ENCODE peak calls at places on chromosome 17, in four cellular contexts. One of them, this sample, is unnamed.

GRCh38 chr17:53462393-53462811 is 360.3 kb upstream of the KIF2B start:
- DNase-seq in sigmoid colon: no peak
- DNase-seq in uterus: no peak
- DNase-seq in stomach: no peak
- DNase-seq in this sample: no peak

GRCh38 chr17:45319239-45319703 is 2.5 kb upstream of the MAP3K14 start:
- DNase-seq in sigmoid colon: no peak
- DNase-seq in uterus: no peak
- DNase-seq in stomach: no peak
- DNase-seq in this sample: no peak

GRCh38 chr17:73508931-73509605 is 135.2 kb downstream of the SDK2 start:
- DNase-seq in sigmoid colon: no peak
- DNase-seq in uterus: no peak
- DNase-seq in stomach: no peak
- DNase-seq in this sample: no peak

GRCh38 chr17:49638818-49639217 is 39.1 kb downstream of the SPOP start:
- DNase-seq in sigmoid colon: no peak
- DNase-seq in uterus: no peak
- DNase-seq in stomach: no peak
- DNase-seq in this sample: no peak

GRCh38 chr17:37671028-37671812 is 28.0 kb upstream of the DDX52 start:
- DNase-seq in sigmoid colon: no peak
- DNase-seq in uterus: no peak
- DNase-seq in stomach: no peak
- DNase-seq in this sample: no peak

GRCh38 chr17:7213895-7214299 is 5.7 kb downstream of the DLG4 start:
- DNase-seq in sigmoid colon: peak
- DNase-seq in uterus: peak
- DNase-seq in stomach: peak
- DNase-seq in this sample: peak

GRCh38 chr17:73138541-73139138 is 26.2 kb upstream of the SSTR2 start:
- DNase-seq in sigmoid colon: no peak
- DNase-seq in uterus: no peak
- DNase-seq in stomach: no peak
- DNase-seq in this sample: no peak

GRCh38 chr17:82957961-82958491 is 118.2 kb upstream of the ZNF750 start:
- DNase-seq in sigmoid colon: peak
- DNase-seq in uterus: no peak
- DNase-seq in stomach: peak
- DNase-seq in this sample: no peak

GRCh38 chr17:50479522-50480141 is 972 bp downstream of the RSAD1 start:
- DNase-seq in sigmoid colon: peak
- DNase-seq in uterus: peak
- DNase-seq in stomach: peak
- DNase-seq in this sample: peak

DNA sequence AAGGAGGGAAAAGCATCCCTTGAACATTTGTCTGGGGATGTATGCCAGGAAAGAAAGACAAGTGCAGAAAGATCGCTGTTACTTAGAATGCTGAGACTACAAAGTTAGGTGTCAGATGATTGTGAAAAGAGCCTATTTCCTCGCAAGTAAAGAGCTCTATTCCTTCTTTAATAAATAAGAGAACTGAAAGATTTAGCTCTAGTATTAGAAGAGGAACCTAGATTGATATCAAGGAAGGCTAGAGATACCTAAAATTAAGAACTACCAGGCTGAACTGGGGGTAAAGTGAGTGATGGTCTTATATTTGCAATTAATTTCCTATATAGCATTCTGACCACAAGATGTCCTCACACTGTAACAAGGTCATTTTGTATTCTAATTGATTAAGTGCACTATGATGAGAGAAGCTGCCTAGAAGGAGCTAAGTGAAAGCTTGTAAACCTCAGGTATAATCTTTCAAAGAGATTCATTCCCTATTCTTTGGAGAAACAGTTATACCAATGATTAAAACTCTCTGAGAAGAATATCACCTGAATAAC is 62.3 kb downstream of the SSH2 start:
- DNase-seq in sigmoid colon: no peak
- DNase-seq in uterus: no peak
- DNase-seq in stomach: no peak
- DNase-seq in this sample: no peak
- TF ChIP-seq CTCF in sigmoid colon: no peak
- TF ChIP-seq CTCF in uterus: no peak
- TF ChIP-seq CTCF in stomach: no peak
- TF ChIP-seq CTCF in this sample: no peak

GRCh38 chr17:66789093-66789492 is 45.8 kb upstream of the CACNG5 start:
- DNase-seq in sigmoid colon: no peak
- DNase-seq in uterus: no peak
- DNase-seq in stomach: no peak
- DNase-seq in this sample: no peak
- TF ChIP-seq POLR2A in sigmoid colon: no peak
- TF ChIP-seq POLR2A in uterus: no peak
- TF ChIP-seq POLR2A in stomach: no peak
- TF ChIP-seq POLR2A in this sample: no peak

GRCh38 chr17:39164675-39165143 is 1.3 kb downstream of the ARL5C start:
- DNase-seq in sigmoid colon: peak
- DNase-seq in uterus: peak
- DNase-seq in stomach: peak
- DNase-seq in this sample: peak

GRCh38 chr17:39166437-39167335 is 725 bp upstream of the ARL5C start:
- DNase-seq in sigmoid colon: no peak
- DNase-seq in uterus: no peak
- DNase-seq in stomach: no peak
- DNase-seq in this sample: no peak

GRCh38 chr17:39167492-39167891 is 1.5 kb upstream of the ARL5C start:
- DNase-seq in sigmoid colon: no peak
- DNase-seq in uterus: no peak
- DNase-seq in stomach: no peak
- DNase-seq in this sample: no peak

GRCh38 chr17:39165178-39165843 is 650 bp downstream of the ARL5C start:
- DNase-seq in sigmoid colon: no peak
- DNase-seq in uterus: no peak
- DNase-seq in stomach: no peak
- DNase-seq in this sample: no peak

DNA sequence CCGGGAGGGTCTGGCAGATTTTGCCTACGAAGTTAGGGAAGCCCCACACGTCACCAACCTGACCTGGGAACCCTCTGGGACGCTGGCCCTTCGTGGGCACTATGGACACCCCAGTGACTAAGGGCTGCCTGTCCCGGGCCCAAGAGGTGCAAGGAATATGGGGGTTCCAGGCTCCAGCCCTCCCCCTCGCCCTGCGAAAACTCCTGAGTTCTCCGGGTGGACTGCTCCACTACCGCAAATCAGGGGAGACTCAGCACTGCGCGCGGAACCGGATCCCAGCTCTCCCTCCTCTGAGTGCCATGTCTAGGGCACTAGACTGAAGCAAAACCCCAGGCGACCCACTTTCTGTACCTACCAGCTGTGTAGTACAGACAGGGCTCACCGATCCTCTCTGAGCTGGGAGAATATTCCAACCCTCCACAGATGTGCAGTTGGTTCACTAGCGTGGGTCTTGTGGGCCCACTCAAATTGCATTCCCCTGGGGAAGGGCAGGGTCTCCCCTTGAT is at the start of gene ARL5C:
- DNase-seq in sigmoid colon: no peak
- DNase-seq in uterus: no peak
- DNase-seq in stomach: no peak
- DNase-seq in this sample: no peak
- H3K4me3 ChIP-seq in sigmoid colon: peak
- H3K4me3 ChIP-seq in uterus: peak
- H3K4me3 ChIP-seq in stomach: peak
- H3K4me3 ChIP-seq in this sample: peak

GRCh38 chr17:60314423-60314822 is 77.5 kb downstream of the USP32 start:
- DNase-seq in sigmoid colon: no peak
- DNase-seq in uterus: no peak
- DNase-seq in stomach: no peak
- DNase-seq in this sample: no peak

GRCh38 chr17:60318830-60319229 is 73.1 kb downstream of the USP32 start:
- DNase-seq in sigmoid colon: no peak
- DNase-seq in uterus: no peak
- DNase-seq in stomach: no peak
- DNase-seq in this sample: no peak

GRCh38 chr17:60311936-60312335 is 80.0 kb downstream of the USP32 start:
- DNase-seq in sigmoid colon: no peak
- DNase-seq in uterus: no peak
- DNase-seq in stomach: no peak
- DNase-seq in this sample: no peak

GRCh38 chr17:60311186-60311585 is 80.7 kb downstream of the USP32 start:
- DNase-seq in sigmoid colon: no peak
- DNase-seq in uterus: no peak
- DNase-seq in stomach: no peak
- DNase-seq in this sample: no peak

GRCh38 chr17:60315650-60316049 is 76.3 kb downstream of the USP32 start:
- DNase-seq in sigmoid colon: no peak
- DNase-seq in uterus: no peak
- DNase-seq in stomach: no peak
- DNase-seq in this sample: no peak
- TF ChIP-seq CTCF in sigmoid colon: no peak
- TF ChIP-seq CTCF in uterus: no peak
- TF ChIP-seq CTCF in stomach: no peak
- TF ChIP-seq CTCF in this sample: no peak

GRCh38 chr17:20226814-20227482 is 217.8 kb downstream of the SPECC1 start:
- DNase-seq in sigmoid colon: peak
- DNase-seq in uterus: peak
- DNase-seq in stomach: peak
- DNase-seq in this sample: peak
- TF ChIP-seq POLR2A in sigmoid colon: no peak
- TF ChIP-seq POLR2A in uterus: no peak
- TF ChIP-seq POLR2A in stomach: no peak
- TF ChIP-seq POLR2A in this sample: no peak

DNA sequence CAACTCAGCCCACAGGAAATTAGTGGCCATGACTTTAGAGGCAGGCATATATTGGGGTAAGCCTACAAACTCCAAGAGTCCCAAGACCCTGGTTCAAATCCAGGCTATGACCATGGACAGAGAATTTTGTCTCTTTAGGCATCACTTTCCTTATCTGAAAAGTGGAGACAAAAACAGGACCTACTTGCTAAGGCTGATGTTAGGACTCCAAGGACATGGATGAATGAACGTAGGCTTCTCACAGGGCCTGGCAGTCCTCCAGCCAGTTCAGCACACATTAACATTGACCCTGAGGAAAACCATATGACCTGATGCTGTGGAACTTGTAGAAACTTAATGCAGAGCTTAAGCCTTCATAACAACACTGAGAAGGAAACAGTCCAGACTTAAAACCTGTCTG is 1.4 kb downstream of the FKBP10 start:
- DNase-seq in sigmoid colon: no peak
- DNase-seq in uterus: no peak
- DNase-seq in stomach: no peak
- DNase-seq in this sample: no peak
- H3K4me3 ChIP-seq in sigmoid colon: no peak
- H3K4me3 ChIP-seq in uterus: no peak
- H3K4me3 ChIP-seq in stomach: no peak
- H3K4me3 ChIP-seq in this sample: no peak

GRCh38 chr17:17874478-17874877 is 37.7 kb upstream of the SREBF1 start:
- DNase-seq in sigmoid colon: no peak
- DNase-seq in uterus: no peak
- DNase-seq in stomach: no peak
- DNase-seq in this sample: no peak

GRCh38 chr17:17880577-17881196 is 43.9 kb upstream of the SREBF1 start:
- DNase-seq in sigmoid colon: no peak
- DNase-seq in uterus: no peak
- DNase-seq in stomach: no peak
- DNase-seq in this sample: no peak

GRCh38 chr17:17873450-17873991 is 36.7 kb upstream of the SREBF1 start:
- DNase-seq in sigmoid colon: no peak
- DNase-seq in uterus: no peak
- DNase-seq in stomach: no peak
- DNase-seq in this sample: no peak

GRCh38 chr17:17876959-17877547 is 40.3 kb upstream of the SREBF1 start:
- DNase-seq in sigmoid colon: peak
- DNase-seq in uterus: peak
- DNase-seq in stomach: peak
- DNase-seq in this sample: peak

DNA sequence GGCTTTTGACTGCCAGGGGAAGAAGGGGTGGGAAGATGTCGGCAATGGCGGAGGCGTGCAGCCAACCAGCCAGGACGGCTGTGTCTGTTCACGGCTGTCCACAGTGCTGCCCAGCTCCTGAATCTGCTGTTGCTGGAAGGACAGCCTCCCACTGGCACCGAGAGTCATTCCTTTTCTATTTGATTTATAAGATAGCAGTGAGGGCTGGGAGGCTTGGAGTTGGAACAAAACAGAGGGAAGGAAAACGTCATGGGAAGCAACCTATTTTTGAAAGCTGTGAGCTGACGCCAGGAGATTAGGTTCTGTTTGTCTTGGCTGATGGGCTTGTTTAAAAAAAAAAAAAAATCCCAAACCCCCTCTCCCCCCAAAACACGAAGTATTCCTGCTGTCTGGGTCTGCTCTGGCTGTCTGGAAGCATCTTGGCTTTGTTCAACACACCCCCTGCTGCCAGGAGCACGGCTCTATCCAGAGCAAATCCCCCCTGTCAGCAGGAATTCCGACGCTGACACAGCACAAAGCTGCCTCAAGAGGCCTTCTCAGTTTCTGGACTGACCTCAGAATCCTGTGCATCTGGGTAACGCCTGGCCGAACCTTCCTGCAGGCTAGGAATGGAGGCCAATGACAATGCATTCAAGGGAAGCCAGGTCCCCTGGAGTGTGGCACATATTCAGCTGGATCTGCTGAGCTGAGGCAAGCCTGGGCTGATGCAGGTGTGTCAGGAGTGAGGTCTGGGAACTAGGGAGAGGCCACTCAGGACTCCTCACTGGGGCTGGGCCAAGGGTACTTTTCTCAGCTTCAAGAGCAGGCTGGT is 41.0 kb upstream of the SREBF1 start:
- DNase-seq in sigmoid colon: peak
- DNase-seq in uterus: peak
- DNase-seq in stomach: peak
- DNase-seq in this sample: peak
- TF ChIP-seq CTCF in sigmoid colon: no peak
- TF ChIP-seq CTCF in uterus: peak
- TF ChIP-seq CTCF in stomach: no peak
- TF ChIP-seq CTCF in this sample: no peak

GRCh38 chr17:54901230-54901847 is 687 bp downstream of the TOM1L1 start:
- DNase-seq in sigmoid colon: no peak
- DNase-seq in uterus: no peak
- DNase-seq in stomach: no peak
- DNase-seq in this sample: no peak

GRCh38 chr17:54899201-54899600 is 1.5 kb upstream of the TOM1L1 start:
- DNase-seq in sigmoid colon: no peak
- DNase-seq in uterus: no peak
- DNase-seq in stomach: no peak
- DNase-seq in this sample: no peak

GRCh38 chr17:54902017-54902416 is 1.4 kb downstream of the TOM1L1 start:
- DNase-seq in sigmoid colon: no peak
- DNase-seq in uterus: no peak
- DNase-seq in stomach: no peak
- DNase-seq in this sample: no peak

GRCh38 chr17:54899721-54900456 is 763 bp upstream of the TOM1L1 start:
- DNase-seq in sigmoid colon: no peak
- DNase-seq in uterus: no peak
- DNase-seq in stomach: no peak
- DNase-seq in this sample: no peak

GRCh38 chr17:54900457-54901229 is at the start of gene TOM1L1:
- DNase-seq in sigmoid colon: peak
- DNase-seq in uterus: peak
- DNase-seq in stomach: peak
- DNase-seq in this sample: no peak
- TF ChIP-seq POLR2A in sigmoid colon: no peak
- TF ChIP-seq POLR2A in uterus: no peak
- TF ChIP-seq POLR2A in stomach: peak
- TF ChIP-seq POLR2A in this sample: no peak